ENCODE peak calls at places on chromosome 7, in eight cellular contexts. Z, V, C, X, F, S, R and H are unnamed samples.

GRCh38 chr7:97104719-97105129 is 12.8 kb upstream of the SDHAF3 start:
- DNase-seq in Z (peak; percentile 87), V (peak; percentile 59), C (peak; percentile 70), X (peak; percentile 33), F (peak; percentile 71), S (peak; percentile 57), R (peak; percentile 71), H (peak; percentile 73)

GRCh38 chr7:100875356-100875751 is 451 bp downstream of the SRRT start:
- DNase-seq in Z (no peak), V (no peak), C (no peak), X (no peak), F (no peak), S (no peak), R (peak; percentile 65), H (peak; percentile 28)

GRCh38 chr7:111196655-111197054 is 105.7 kb downstream of the LRRN3 start:
- DNase-seq in Z (no peak), V (no peak), C (no peak), X (no peak), F (no peak), S (no peak), R (no peak), H (no peak)

GRCh38 chr7:39582536-39582935 is 16.3 kb downstream of the YAE1 start:
- DNase-seq in Z (no peak), V (no peak), C (no peak), X (no peak), F (no peak), S (no peak), R (no peak), H (no peak)

GRCh38 chr7:97117035-97117371 is 495 bp upstream of the SDHAF3 start:
- DNase-seq in Z (no peak), V (no peak), C (no peak), X (no peak), F (no peak), S (no peak), R (no peak), H (no peak)

GRCh38 chr7:17528636-17529035 is 230.2 kb downstream of the AHR start:
- DNase-seq in Z (no peak), V (no peak), C (peak; percentile 32), X (no peak), F (peak; percentile 7), S (no peak), R (no peak), H (peak; percentile 33)

GRCh38 chr7:129227646-129228578 is 3.1 kb downstream of the AHCYL2 start:
- DNase-seq in Z (no peak), V (no peak), C (no peak), X (no peak), F (no peak), S (no peak), R (no peak), H (peak; percentile 31)

GRCh38 chr7:121279060-121279620 is 49.7 kb upstream of the WNT16 start:
- DNase-seq in Z (no peak), V (no peak), C (no peak), X (no peak), F (no peak), S (no peak), R (no peak), H (no peak)

GRCh38 chr7:151176401-151176800 is 8.9 kb upstream of the GBX1 start:
- DNase-seq in Z (no peak), V (no peak), C (no peak), X (no peak), F (no peak), S (no peak), R (peak; percentile 19), H (no peak)

GRCh38 chr7:1992554-1992953 is 240.2 kb downstream of the MAD1L1 start:
- DNase-seq in Z (no peak), V (no peak), C (no peak), X (no peak), F (no peak), S (no peak), R (no peak), H (peak; percentile 19)

GRCh38 chr7:104142147-104142546 is 65.7 kb downstream of the ORC5 start:
- DNase-seq in Z (no peak), V (no peak), C (no peak), X (no peak), F (no peak), S (no peak), R (no peak), H (no peak)